ENCODE peak calls at places on chromosomes 5 and 9, in four cellular contexts. F, Y, D and O are unnamed samples.

GRCh38 chr5:178576591-178577351 is 13.4 kb downstream of the COL23A1 start:
- DNase-seq in F (no peak), Y (no peak), D (peak; percentile 33), O (no peak)

GRCh38 chr9:33159760-33160127 is 7.4 kb downstream of the B4GALT1 start:
- DNase-seq in F (peak; percentile 82), Y (peak; percentile 66), D (no peak), O (peak; percentile 37)

GRCh38 chr9:107856633-107857032 is 367.1 kb upstream of the KLF4 start:
- DNase-seq in F (no peak), Y (no peak), D (no peak), O (no peak)

GRCh38 chr9:115135786-115136185 is 17.8 kb upstream of the TNC start:
- DNase-seq in F (no peak), Y (no peak), D (no peak), O (no peak)

GRCh38 chr5:55306641-55307382 is 682 bp downstream of the DHX29 start:
- DNase-seq in F (no peak), Y (no peak), D (no peak), O (no peak)

GRCh38 chr9:107387401-107387800 is 102.2 kb downstream of the KLF4 start:
- DNase-seq in F (peak; percentile 58), Y (peak; percentile 21), D (no peak), O (no peak)

GRCh38 chr9:31321686-31322085 is 1062.8 kb upstream of the ACO1 start:
- DNase-seq in F (no peak), Y (no peak), D (no peak), O (no peak)

GRCh38 chr9:120733190-120733589 is 18.9 kb upstream of the MEGF9 start:
- DNase-seq in F (peak; percentile 91), Y (peak; percentile 29), D (no peak), O (no peak)

GRCh38 chr5:112979723-112980122 is 3.1 kb downstream of the DCP2 start:
- DNase-seq in F (no peak), Y (no peak), D (no peak), O (no peak)

GRCh38 chr5:140926903-140927573 is 939 bp downstream of the PCDHAC1 start:
- DNase-seq in F (peak; percentile 36), Y (peak; percentile 8), D (peak; percentile 12), O (no peak)

GRCh38 chr9:21803674-21804048 is 1.2 kb downstream of the MTAP start:
- DNase-seq in F (no peak), Y (no peak), D (no peak), O (no peak)

GRCh38 chr9:114591206-114591853 is 3.8 kb downstream of the ATP6V1G1 start:
- DNase-seq in F (no peak), Y (no peak), D (no peak), O (no peak)

GRCh38 chr5:61504143-61504542 is 172.1 kb downstream of the ZSWIM6 start:
- DNase-seq in F (no peak), Y (no peak), D (no peak), O (no peak)

GRCh38 chr5:1743769-1744085 is 55.9 kb downstream of the MRPL36 start:
- DNase-seq in F (peak; percentile 1), Y (no peak), D (no peak), O (no peak)

GRCh38 chr5:171475551-171476035 is 56.1 kb downstream of the FGF18 start:
- DNase-seq in F (no peak), Y (no peak), D (no peak), O (no peak)

GRCh38 chr5:139148306-139148705 is 49.9 kb downstream of the SIL1 start:
- DNase-seq in F (peak; percentile 58), Y (no peak), D (no peak), O (no peak)

GRCh38 chr9:111597852-111598729 is 1.4 kb downstream of the PTGR1 start:
- DNase-seq in F (peak; percentile 58), Y (peak; percentile 52), D (peak; percentile 49), O (peak; percentile 8)

GRCh38 chr9:105299190-105299854 is 54.9 kb downstream of the SLC44A1 start:
- DNase-seq in F (peak; percentile 55), Y (no peak), D (no peak), O (no peak)

GRCh38 chr5:72364961-72365360 is 44.8 kb downstream of the PTCD2 start:
- DNase-seq in F (no peak), Y (no peak), D (no peak), O (no peak)

GRCh38 chr5:157324237-157324636 is 58.3 kb downstream of the CYFIP2 start:
- DNase-seq in F (no peak), Y (no peak), D (no peak), O (no peak)

DNA sequence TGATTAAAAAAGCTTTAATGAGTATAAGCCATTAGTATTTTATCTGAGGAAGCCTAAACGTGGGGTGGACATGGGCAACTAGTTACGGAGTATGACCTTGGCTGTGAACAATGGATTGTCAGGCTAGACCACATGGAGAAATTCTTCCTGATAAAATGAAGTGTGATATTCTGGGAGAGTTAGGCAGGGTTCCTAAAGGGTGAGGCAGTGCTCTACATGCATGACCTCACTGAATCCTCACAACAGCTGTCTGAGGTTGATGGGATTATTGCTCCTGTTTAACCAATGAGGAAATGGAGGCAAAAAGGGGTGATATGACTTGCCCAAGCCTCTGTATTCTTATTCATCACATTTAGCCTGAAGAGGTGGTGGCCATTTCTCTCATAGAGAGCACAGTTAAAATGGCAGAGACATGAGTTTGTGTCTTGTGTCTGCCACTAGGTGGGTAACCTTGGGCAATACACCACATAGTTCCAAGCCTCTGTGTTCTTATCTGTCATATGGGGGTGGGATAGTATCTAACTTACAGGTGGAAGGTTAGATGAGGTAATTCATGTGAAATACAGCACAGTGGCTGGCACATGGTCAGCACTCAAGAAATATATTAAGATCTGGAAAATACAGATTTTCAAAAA is 96.1 kb upstream of the NR3C1 start:
- DNase-seq in F (no peak), Y (no peak), D (no peak), O (no peak)
- H3K27ac ChIP-seq in F (no peak overlapping the region), Y (no peak overlapping the region), D (no peak overlapping the region), O (no peak overlapping the region)

GRCh38 chr9:71663931-71664459 is 104.3 kb downstream of the CEMIP2 start:
- DNase-seq in F (no peak), Y (no peak), D (peak; percentile 9), O (no peak)
- H3K27ac ChIP-seq in F (peak overlapping the region; percentile 65), Y (peak overlapping the region; percentile 5), D (no peak overlapping the region), O (no peak overlapping the region)

DNA sequence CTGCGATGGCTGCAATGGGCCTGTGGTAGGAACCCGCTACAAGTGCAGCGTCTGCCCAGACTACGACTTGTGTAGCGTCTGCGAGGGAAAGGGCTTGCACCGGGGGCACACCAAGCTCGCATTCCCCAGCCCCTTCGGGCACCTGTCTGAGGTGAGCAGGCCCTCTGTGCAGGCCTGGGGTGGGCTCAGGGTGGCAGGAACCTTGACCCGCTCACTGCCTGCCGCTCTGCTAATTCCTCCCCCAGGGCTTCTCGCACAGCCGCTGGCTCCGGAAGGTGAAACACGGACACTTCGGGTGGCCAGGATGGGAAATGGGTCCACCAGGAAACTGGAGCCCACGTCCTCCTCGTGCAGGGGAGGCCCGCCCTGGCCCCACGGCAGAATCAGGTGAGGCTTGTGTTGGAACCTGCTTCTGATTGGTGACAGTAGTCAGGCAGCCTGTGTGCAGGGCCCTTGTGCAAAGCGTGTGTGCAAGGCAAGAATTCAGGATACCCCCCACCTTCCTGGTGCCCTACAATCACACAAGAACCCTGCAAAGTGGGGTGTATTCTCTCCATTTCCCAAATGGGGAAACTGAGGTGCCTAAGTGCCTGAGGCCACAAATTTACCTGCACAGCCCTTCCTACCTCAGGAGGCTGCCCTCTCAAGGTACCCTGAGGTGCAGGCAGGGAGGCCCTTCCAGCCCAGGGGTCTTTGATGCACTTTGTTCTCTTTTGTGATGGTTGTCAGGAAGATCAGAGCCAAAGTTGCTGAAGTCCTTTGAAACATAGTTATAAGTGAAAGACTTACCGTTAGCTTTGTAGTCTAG is 3.4 kb downstream of the SQSTM1 start:
- DNase-seq in F (no peak), Y (no peak), D (no peak), O (no peak)
- H3K27ac ChIP-seq in F (peak overlapping the region; percentile 46), Y (no peak overlapping the region), D (no peak overlapping the region), O (no peak overlapping the region)

GRCh38 chr5:6604341-6604740 is 28.5 kb downstream of the NSUN2 start:
- DNase-seq in F (no peak), Y (no peak), D (no peak), O (no peak)
- H3K27ac ChIP-seq in F (no peak overlapping the region), Y (no peak overlapping the region), D (no peak overlapping the region), O (no peak overlapping the region)